ENCODE peak calls at places on chromosome 3, in four cellular contexts. U, J, R and V are unnamed samples.

GRCh38 chr3:170864525-170865208 is 5.3 kb downstream of the RPL22L1 start:
- DNase-seq in U (no peak), J (no peak), R (no peak), V (no peak)

GRCh38 chr3:13013994-13014754 is 59.1 kb downstream of the IQSEC1 start:
- DNase-seq in U (no peak), J (no peak), R (no peak), V (no peak)

GRCh38 chr3:56398659-56399058 is 69.6 kb downstream of the ERC2 start:
- DNase-seq in U (no peak), J (no peak), R (no peak), V (no peak)

GRCh38 chr3:154430014-154430413 is at the start of gene GPR149:
- DNase-seq in U (no peak), J (no peak), R (no peak), V (no peak)

GRCh38 chr3:42116466-42116865 is 25.3 kb downstream of the TRAK1 start:
- DNase-seq in U (no peak), J (no peak), R (no peak), V (no peak)

GRCh38 chr3:160756907-160757623 is 1.0 kb downstream of the PPM1L start:
- DNase-seq in U (no peak), J (peak; percentile 32), R (no peak), V (no peak)

GRCh38 chr3:11719406-11720219 is 75.9 kb upstream of the VGLL4 start:
- DNase-seq in U (peak; percentile 74), J (peak; percentile 95), R (peak; percentile 30), V (no peak)

GRCh38 chr3:149247025-149247710 is 25.5 kb upstream of the CP start:
- DNase-seq in U (peak; percentile 18), J (no peak), R (no peak), V (peak; percentile 29)

GRCh38 chr3:50226888-50227389 is 9.1 kb upstream of the GNAI2 start:
- DNase-seq in U (peak; percentile 49), J (peak; percentile 46), R (no peak), V (no peak)

GRCh38 chr3:15317164-15317477 is 15.3 kb downstream of the SH3BP5 start:
- DNase-seq in U (peak; percentile 64), J (no peak), R (no peak), V (no peak)

GRCh38 chr3:186241910-186242821 is 119.9 kb downstream of the DGKG start:
- DNase-seq in U (peak; percentile 80), J (peak; percentile 76), R (peak; percentile 63), V (no peak)

GRCh38 chr3:13110678-13111116 is 37.5 kb upstream of the IQSEC1 start:
- DNase-seq in U (no peak), J (no peak), R (no peak), V (no peak)

GRCh38 chr3:115072265-115073008 is 74.7 kb downstream of the ZBTB20 start:
- DNase-seq in U (peak; percentile 64), J (no peak), R (no peak), V (peak; percentile 39)

GRCh38 chr3:71580636-71581215 is 2.8 kb downstream of the FOXP1 start:
- DNase-seq in U (no peak), J (no peak), R (no peak), V (no peak)

GRCh38 chr3:45670995-45671394 is 18.2 kb upstream of the SACM1L start:
- DNase-seq in U (peak; percentile 55), J (no peak), R (no peak), V (peak; percentile 84)

GRCh38 chr3:120450914-120451669 is at the start of gene FSTL1:
- DNase-seq in U (peak; percentile 81), J (no peak), R (no peak), V (no peak)

GRCh38 chr3:187403768-187404270 is 35.6 kb downstream of the RTP4 start:
- DNase-seq in U (peak; percentile 90), J (no peak), R (no peak), V (peak; percentile 99)

GRCh38 chr3:151697496-151697895 is 36.2 kb upstream of the AADACL2 start:
- DNase-seq in U (peak; percentile 55), J (no peak), R (no peak), V (no peak)

GRCh38 chr3:97793415-97794019 is 28.3 kb upstream of the CRYBG3 start:
- DNase-seq in U (peak; percentile 76), J (no peak), R (peak; percentile 52), V (peak; percentile 6)

GRCh38 chr3:54951405-54951804 is 23.5 kb upstream of the LRTM1 start:
- DNase-seq in U (peak; percentile 92), J (peak; percentile 37), R (no peak), V (peak; percentile 50)

GRCh38 chr3:76495216-76495615 is 544.7 kb upstream of the ROBO2 start:
- DNase-seq in U (no peak), J (no peak), R (no peak), V (no peak)

GRCh38 chr3:44321335-44321734 is 17.2 kb upstream of the TCAIM start:
- DNase-seq in U (no peak), J (no peak), R (no peak), V (no peak)

GRCh38 chr3:161197855-161198836 is 23.0 kb upstream of the NMD3 start:
- DNase-seq in U (no peak), J (no peak), R (no peak), V (no peak)

GRCh38 chr3:174198199-174198598 is 660.9 kb upstream of the NAALADL2 start:
- DNase-seq in U (peak; percentile 6), J (no peak), R (no peak), V (no peak)

GRCh38 chr3:39275963-39276593 is 3.8 kb downstream of the CX3CR1 start:
- DNase-seq in U (no peak), J (no peak), R (no peak), V (no peak)

GRCh38 chr3:78076379-78076778 is 1036.5 kb downstream of the ROBO2 start:
- DNase-seq in U (peak; percentile 37), J (no peak), R (no peak), V (no peak)
- H3K4me3 ChIP-seq in U (no peak overlapping the region), J (no peak overlapping the region), R (no peak overlapping the region), V (no peak overlapping the region)

DNA sequence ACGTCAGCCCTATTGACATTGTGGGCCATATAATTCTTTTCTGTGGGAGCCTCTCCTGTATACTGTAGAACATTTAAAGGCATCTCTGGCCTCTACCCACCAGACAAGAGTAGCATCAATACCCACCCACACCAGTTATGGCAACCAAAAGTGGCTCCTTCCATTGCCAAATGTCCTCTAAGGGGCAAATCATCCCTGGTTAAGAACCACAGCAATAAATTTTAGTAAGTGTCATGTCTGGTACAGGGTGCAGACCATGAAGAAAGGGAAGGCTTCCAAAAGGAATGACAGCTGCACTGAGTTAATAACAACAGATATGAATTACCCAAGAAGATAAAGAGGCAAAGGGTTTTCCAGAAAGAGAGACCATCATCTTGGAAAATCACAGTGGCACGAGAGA is 6.9 kb upstream of the CLDN18 start:
- DNase-seq in U (no peak), J (no peak), R (no peak), V (no peak)
- H3K4me3 ChIP-seq in U (no peak overlapping the region), J (peak overlapping the region; percentile 58), R (no peak overlapping the region), V (no peak overlapping the region)

DNA sequence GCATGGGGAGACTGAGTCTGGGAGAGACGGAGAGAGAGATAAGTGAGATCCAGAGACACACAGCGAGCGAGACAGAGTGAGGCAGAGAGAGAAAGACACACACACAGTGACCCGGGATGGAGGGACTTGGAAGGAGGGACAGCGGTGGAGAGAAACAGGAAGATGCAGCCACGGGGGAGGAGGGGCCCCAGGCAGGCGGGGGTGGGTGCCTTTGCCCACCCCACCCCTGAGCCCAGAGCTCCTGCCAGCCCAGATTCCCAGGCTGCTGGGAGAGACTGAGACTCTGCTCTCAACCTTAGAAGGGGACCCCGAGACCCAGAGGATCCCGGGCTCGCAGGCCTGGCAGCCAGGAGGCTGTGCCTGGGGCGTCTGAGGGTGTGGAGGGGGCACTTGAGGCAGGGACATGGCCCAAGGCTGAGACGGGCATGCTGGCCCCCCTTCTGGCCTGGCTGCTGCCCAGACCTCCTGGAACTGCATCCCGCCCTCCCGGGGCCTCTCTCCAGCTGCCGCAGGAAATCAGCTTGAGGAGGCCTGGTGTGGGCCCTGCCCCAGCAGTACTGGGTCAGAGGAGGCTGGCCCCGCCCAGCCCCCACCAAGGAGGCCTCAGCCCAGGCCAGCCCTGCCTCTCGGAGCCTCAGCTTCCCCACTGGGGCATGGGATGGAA is 18.1 kb downstream of the H1-8 start:
- DNase-seq in U (peak; percentile 93), J (peak; percentile 35), R (no peak), V (peak; percentile 68)
- H3K4me3 ChIP-seq in U (no peak overlapping the region), J (no peak overlapping the region), R (no peak overlapping the region), V (peak overlapping the region; percentile 29)

DNA sequence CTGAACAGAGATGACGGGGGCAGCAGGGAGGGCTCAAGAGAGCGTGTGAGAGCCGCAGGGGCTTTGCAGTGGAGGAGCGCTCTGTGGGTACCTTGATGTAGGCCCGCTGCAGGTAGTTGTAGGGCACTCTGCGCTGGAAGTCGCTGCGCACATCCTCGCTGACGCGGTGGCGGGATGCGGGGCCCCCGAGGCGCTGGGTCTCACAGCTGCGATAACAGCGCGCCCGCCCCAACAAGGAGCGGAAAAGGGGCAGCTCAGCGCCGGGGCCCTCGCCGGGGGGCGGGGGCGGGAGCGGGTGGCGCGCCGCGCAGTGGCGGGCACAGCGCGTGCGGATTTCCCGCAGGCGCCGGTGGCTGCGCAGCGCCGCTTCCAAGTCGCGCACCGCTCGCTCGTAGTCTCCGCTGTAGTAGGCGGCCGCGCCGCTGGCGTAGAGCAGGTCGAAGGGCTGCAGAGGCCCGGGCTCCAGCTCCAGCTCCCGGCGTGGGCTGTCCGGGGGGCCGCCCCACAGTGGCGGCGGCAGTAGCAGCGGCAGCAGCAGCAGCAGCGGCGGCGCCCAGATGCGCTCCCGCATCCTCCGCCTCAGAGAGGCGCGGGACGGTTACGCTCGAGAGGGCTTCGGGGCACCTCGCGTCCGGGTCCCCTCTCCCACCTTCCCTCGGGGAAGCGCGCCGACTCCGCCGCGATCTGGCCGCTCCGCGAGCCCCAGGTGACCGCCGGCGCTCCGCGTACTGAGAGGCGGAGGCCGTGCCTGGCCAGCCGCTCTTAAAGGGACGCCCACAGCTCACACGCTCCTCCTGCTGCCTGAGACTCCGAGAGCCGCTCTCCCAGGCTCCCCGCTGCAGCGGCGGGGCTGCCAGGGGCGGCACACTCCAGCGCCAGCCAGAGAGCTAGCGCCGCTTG is at the start of gene P3H2:
- DNase-seq in U (peak; percentile 96), J (peak; percentile 84), R (no peak), V (no peak)
- H3K4me3 ChIP-seq in U (peak within 1 kb of the TSS; percentile 92), J (peak within 1 kb of the TSS; percentile 74), R (no peak within 1 kb of the TSS), V (peak within 1 kb of the TSS; percentile 81)

GRCh38 chr3:74663178-74663577 is 48.7 kb upstream of the CNTN3 start:
- DNase-seq in U (no peak), J (no peak), R (no peak), V (no peak)
- H3K4me3 ChIP-seq in U (no peak overlapping the region), J (no peak overlapping the region), R (no peak overlapping the region), V (no peak overlapping the region)